ENCODE peak calls at places on chromosomes 16 and 17, in six cellular contexts. Q is cardiac fibroblast, H is NCI-H2081, A is hypothalamus, F is NCI-H1105 treated with DMSO at 0.1 percent for 48 hours, B is GM12865. M is an unnamed sample.

GRCh38 chr17:34756670-34757021 is 177.3 kb downstream of the TMEM132E start:
- DNase-seq in F (no peak), Q (no peak), A (peak), B (no peak), H (no peak), M (no peak)

GRCh38 chr17:75844530-75845057 is 390 bp upstream of the UNC13D start:
- DNase-seq in Q (no peak), H (no peak), A (peak), F (no peak), B (peak), M (peak)

GRCh38 chr17:33015716-33016346 is 24.2 kb downstream of the SPACA3 start:
- DNase-seq in B (no peak), Q (no peak), H (no peak), F (no peak), A (no peak), M (no peak)

GRCh38 chr16:89297870-89298545 is 80.5 kb downstream of the ZNF778 start:
- DNase-seq in B (no peak), A (no peak), F (no peak), H (no peak), Q (no peak), M (no peak)

GRCh38 chr17:38608648-38609047 is 2.9 kb upstream of the SRCIN1 start:
- DNase-seq in Q (no peak), F (peak), B (no peak), H (peak), A (no peak), M (no peak)

GRCh38 chr17:57955183-57955952 is at the start of gene CUEDC1:
- DNase-seq in Q (peak), F (peak), A (peak), B (peak), H (peak), M (peak)

GRCh38 chr17:76539631-76540271 is at the start of gene PRCD:
- DNase-seq in H (no peak), F (no peak), Q (no peak), B (no peak), A (no peak), M (no peak)

GRCh38 chr16:57999366-57999970 is 1.0 kb downstream of the ZNF319 start:
- DNase-seq in A (no peak), B (peak), Q (no peak), H (no peak), F (no peak), M (peak)

GRCh38 chr17:14340968-14341412 is 40.1 kb downstream of the HS3ST3B1 start:
- DNase-seq in Q (peak), F (no peak), H (no peak), A (no peak), B (no peak), M (no peak)

GRCh38 chr16:10736926-10737625 is 6.6 kb upstream of the NUBP1 start:
- DNase-seq in H (peak), A (peak), B (peak), F (peak), Q (peak), M (peak)

GRCh38 chr17:81334419-81334896 is 39.4 kb upstream of the SLC38A10 start:
- DNase-seq in Q (no peak), H (no peak), B (no peak), F (no peak), A (no peak), M (no peak)

GRCh38 chr17:8488931-8489330 is 53.2 kb downstream of the NDEL1 start:
- DNase-seq in F (no peak), A (no peak), Q (peak), H (no peak), B (no peak), M (peak)

GRCh38 chr17:80826955-80827645 is 164.5 kb upstream of the CHMP6 start:
- DNase-seq in B (no peak), Q (peak), A (peak), F (no peak), H (no peak), M (peak)